ENCODE peak calls at places on chromosomes 4 and X, in six cellular contexts. J, E, C, L, W and F are unnamed samples.

GRCh38 chrX:119503484-119503861 is 35.2 kb downstream of the SLC25A5 start:
- DNase-seq in J (no peak), E (peak; percentile 82), C (no peak), L (no peak), W (no peak), F (peak; percentile 90)

GRCh38 chr4:154332681-154333421 is 158.7 kb downstream of the DCHS2 start:
- DNase-seq in J (peak; percentile 15), E (peak; percentile 35), C (peak; percentile 77), L (peak; percentile 58), W (peak; percentile 33), F (no peak)

GRCh38 chr4:2848449-2848848 is 4.8 kb downstream of the ADD1 start:
- DNase-seq in J (no peak), E (no peak), C (no peak), L (no peak), W (no peak), F (peak; percentile 44)

GRCh38 chrX:73850124-73851013 is 287.4 kb downstream of the CHIC1 start:
- DNase-seq in J (no peak), E (no peak), C (no peak), L (no peak), W (no peak), F (peak; percentile 37)

GRCh38 chr4:86967061-86967460 is 32.2 kb downstream of the AFF1 start:
- DNase-seq in J (no peak), E (no peak), C (no peak), L (no peak), W (no peak), F (no peak)

GRCh38 chr4:134740290-134740689 is 538.7 kb upstream of the PABPC4L start:
- DNase-seq in J (no peak), E (no peak), C (no peak), L (no peak), W (no peak), F (no peak)

GRCh38 chrX:29617725-29618124 is 597.6 kb upstream of the MAGEB2 start:
- DNase-seq in J (no peak), E (no peak), C (no peak), L (no peak), W (no peak), F (peak; percentile 13)

GRCh38 chr4:152464030-152464823 is 71.7 kb downstream of the FBXW7 start:
- DNase-seq in J (no peak), E (no peak), C (no peak), L (no peak), W (no peak), F (no peak)

GRCh38 chrX:114451397-114451796 is 132.5 kb upstream of the HTR2C start:
- DNase-seq in J (no peak), E (no peak), C (no peak), L (no peak), W (no peak), F (no peak)

GRCh38 chrX:53481816-53482485 is 47.8 kb upstream of the HSD17B10 start:
- DNase-seq in J (peak; percentile 1), E (peak; percentile 62), C (no peak), L (peak; percentile 42), W (peak; percentile 7), F (peak; percentile 77)

GRCh38 chr4:11497972-11498371 is 69.3 kb upstream of the HS3ST1 start:
- DNase-seq in J (no peak), E (no peak), C (no peak), L (no peak), W (no peak), F (no peak)

GRCh38 chr4:112340048-112340447 is 42.9 kb downstream of the ALPK1 start:
- DNase-seq in J (no peak), E (no peak), C (no peak), L (no peak), W (no peak), F (no peak)

GRCh38 chrX:134501942-134502341 is 42.0 kb downstream of the HPRT1 start:
- DNase-seq in J (no peak), E (peak; percentile 57), C (no peak), L (no peak), W (no peak), F (no peak)

GRCh38 chr4:169199184-169199583 is 71.6 kb downstream of the SH3RF1 start:
- DNase-seq in J (no peak), E (no peak), C (no peak), L (no peak), W (no peak), F (no peak)

GRCh38 chr4:159608434-159608833 is 505.6 kb downstream of the RAPGEF2 start:
- DNase-seq in J (no peak), E (no peak), C (no peak), L (no peak), W (no peak), F (no peak)

GRCh38 chr4:15779336-15779735 is 1.2 kb downstream of the CD38 start:
- DNase-seq in J (no peak), E (peak; percentile 88), C (no peak), L (no peak), W (peak; percentile 19), F (peak; percentile 65)

GRCh38 chr4:62014982-62015739 is 815.0 kb downstream of the ADGRL3 start:
- DNase-seq in J (no peak), E (no peak), C (no peak), L (no peak), W (no peak), F (no peak)

GRCh38 chr4:15891312-15891711 is 47.2 kb downstream of the FGFBP1 start:
- DNase-seq in J (no peak), E (no peak), C (no peak), L (no peak), W (no peak), F (no peak)

GRCh38 chr4:159496248-159496647 is 393.4 kb downstream of the RAPGEF2 start:
- DNase-seq in J (no peak), E (no peak), C (no peak), L (no peak), W (no peak), F (no peak)

GRCh38 chr4:180751009-180751408 is 1492.2 kb upstream of the TENM3 start:
- DNase-seq in J (no peak), E (peak; percentile 24), C (no peak), L (no peak), W (no peak), F (no peak)

GRCh38 chr4:19992694-19993093 is 259.0 kb upstream of the SLIT2 start:
- DNase-seq in J (no peak), E (no peak), C (no peak), L (no peak), W (no peak), F (no peak)

GRCh38 chrX:132491191-132491590 is 2.4 kb upstream of the MBNL3 start:
- DNase-seq in J (no peak), E (no peak), C (no peak), L (peak; percentile 8), W (no peak), F (no peak)